ENCODE peak calls at places on chromosomes 11 and 22, in five cellular contexts. S is ovary, D is BJ, Q is cardiac fibroblast, P is neural progenitor cell. I is an unnamed sample.

GRCh38 chr11:111347723-111348115 is 31.4 kb downstream of the POU2AF1 start:
- DNase-seq in S (no peak), D (peak), Q (no peak), P (no peak), I (no peak)

GRCh38 chr11:111982019-111982464 is 43.2 kb upstream of the DLAT start:
- DNase-seq in S (peak), D (no peak), Q (peak), P (peak), I (peak)

GRCh38 chr22:23261900-23262450 is 81.7 kb downstream of the BCR start:
- DNase-seq in S (no peak), D (no peak), Q (no peak), P (no peak), I (no peak)

GRCh38 chr22:41976070-41976901 is 7.0 kb downstream of the SEPTIN3 start:
- DNase-seq in S (no peak), D (no peak), Q (no peak), P (peak), I (no peak)

GRCh38 chr11:47251751-47252150 is 3.1 kb upstream of the ACP2 start:
- DNase-seq in S (no peak), D (no peak), Q (no peak), P (no peak), I (no peak)

GRCh38 chr11:67583319-67584204 is at the start of gene GSTP1:
- DNase-seq in S (peak), D (peak), Q (peak), P (peak), I (peak)

GRCh38 chr22:36528336-36528735 is 630 bp downstream of the EIF3D start:
- DNase-seq in S (no peak), D (no peak), Q (no peak), P (no peak), I (no peak)

GRCh38 chr11:13288375-13289029 is 10.9 kb downstream of the BMAL1 start:
- DNase-seq in S (no peak), D (no peak), Q (no peak), P (no peak), I (no peak)

GRCh38 chr11:114057147-114057546 is 2.4 kb upstream of the ZBTB16 start:
- DNase-seq in S (no peak), D (no peak), Q (no peak), P (no peak), I (no peak)

GRCh38 chr22:42439021-42439420 is 6.8 kb upstream of the NFAM1 start:
- DNase-seq in S (no peak), D (no peak), Q (no peak), P (no peak), I (no peak)

GRCh38 chr11:134258577-134258976 is 5.2 kb downstream of the ACAD8 start:
- DNase-seq in S (no peak), D (no peak), Q (no peak), P (no peak), I (no peak)

GRCh38 chr22:42318967-42319366 is 48.5 kb upstream of the TCF20 start:
- DNase-seq in S (no peak), D (no peak), Q (no peak), P (no peak), I (no peak)

DNA sequence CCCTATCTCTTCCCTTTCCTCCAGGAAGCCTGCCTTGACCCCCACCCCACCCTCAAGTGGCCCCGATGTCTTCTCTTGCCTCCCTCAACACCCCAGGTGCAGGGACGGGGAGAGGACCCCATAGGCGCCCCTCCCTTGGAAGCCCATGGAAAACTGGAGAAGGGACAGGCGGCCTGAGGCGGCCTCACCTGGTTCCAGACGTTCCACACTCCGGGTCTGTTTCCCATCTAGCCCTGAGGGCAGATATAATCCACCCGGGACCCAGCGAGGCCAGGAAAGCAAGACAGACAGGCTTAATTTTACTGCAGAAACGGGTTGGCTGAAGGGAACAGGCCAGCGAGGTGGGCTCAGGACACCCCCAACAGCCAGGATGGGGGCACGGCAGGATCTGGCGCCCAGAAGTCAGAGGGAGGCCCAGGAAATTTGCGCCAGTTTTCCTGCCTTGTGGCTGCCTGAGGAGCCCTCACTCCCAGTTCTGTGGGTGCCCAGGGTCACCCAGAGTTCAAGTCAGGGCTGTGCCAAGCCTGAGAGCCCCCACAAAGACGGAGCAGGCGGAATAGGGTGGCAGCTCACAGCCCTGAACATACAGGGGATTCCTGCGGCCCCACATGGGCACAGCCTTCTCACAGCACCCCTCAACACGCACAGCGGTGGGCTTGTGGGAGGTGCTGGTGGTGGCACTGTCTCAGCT is 3.0 kb upstream of the SIGIRR start:
- DNase-seq in S (no peak), D (no peak), Q (no peak), P (no peak), I (no peak)
- H3K4me3 ChIP-seq in S (no peak), D (no peak), Q (no peak), P (peak), I (no peak)

DNA sequence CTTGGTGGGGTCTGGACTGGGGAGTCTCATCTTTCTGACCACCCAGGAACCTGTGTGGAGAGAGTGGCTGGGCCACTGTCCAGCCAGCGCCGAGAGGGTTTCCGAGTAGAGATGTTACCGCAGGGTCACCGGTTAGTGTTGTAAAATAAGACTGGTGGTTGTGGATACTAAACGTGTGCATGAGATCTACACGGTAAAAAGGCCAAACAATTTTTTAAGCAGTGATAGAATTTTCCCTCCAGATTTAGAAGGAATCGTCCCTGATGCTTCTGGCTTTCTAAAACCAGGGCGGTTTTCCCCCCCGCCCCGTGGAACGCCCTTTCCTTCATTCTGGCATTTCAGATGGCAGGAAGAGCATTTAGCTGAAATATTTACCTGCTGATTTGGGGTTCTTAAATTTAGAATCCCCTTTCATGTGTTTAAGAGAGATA is 72.6 kb upstream of the PPARA start:
- DNase-seq in S (no peak), D (no peak), Q (no peak), P (no peak), I (no peak)
- H3K4me3 ChIP-seq in S (peak), D (peak), Q (peak), P (no peak), I (peak)

DNA sequence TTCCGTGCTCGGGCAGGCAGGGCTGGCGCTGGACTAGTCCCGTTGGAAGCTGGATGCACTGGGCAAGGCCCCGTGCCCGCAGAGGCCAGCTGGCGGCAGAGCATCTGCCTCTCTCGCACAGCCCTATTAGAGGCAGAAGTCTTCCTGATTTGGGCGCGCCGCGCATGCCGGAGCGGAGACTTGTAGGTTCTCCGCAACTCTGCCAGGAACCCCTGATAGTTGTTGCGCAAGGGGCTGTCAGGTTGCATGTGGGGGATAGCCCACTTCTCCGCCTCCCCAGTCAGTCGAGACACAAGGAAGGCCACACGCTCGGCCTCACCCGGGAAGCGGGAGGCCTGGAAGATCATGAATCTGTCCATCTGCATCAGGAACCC is 1.2 kb downstream of the RTL6 start:
- DNase-seq in S (peak), D (no peak), Q (no peak), P (no peak), I (no peak)
- H3K4me3 ChIP-seq in S (peak), D (peak), Q (peak), P (peak), I (no peak)

DNA sequence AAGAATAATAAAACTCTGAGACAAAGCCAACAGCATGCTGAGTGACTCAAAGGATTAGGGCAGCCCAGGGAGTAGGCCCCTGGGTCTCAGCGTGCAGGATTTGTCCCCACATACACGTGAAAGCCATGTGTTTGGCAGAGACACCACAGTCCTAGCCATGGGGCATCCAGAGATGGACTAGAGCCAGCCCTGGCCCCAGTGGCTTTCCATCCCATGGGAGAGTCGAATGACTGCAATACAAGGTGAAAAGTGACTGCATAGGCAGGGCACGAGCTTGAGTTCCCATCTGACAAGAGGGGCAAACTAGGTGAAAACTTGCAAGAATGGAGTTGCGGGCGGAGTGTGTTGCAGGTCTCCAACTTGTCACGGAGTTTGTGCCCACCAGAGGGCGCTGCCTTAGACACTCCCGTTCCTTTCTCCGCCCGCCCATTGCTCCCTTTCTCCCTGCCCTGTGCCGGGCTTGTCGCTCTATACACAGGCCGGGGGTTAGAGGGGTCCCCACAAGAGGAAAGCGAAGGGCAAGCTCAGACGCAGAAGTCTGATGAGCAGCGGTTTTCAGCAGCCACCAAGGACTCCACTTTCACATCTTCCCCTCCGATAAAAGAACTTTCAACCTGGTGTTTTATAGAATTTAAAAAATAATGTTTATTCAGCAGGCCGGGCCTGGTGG is 24.2 kb downstream of the TSKU start:
- DNase-seq in S (peak), D (no peak), Q (peak), P (peak), I (no peak)
- H3K4me3 ChIP-seq in S (no peak), D (no peak), Q (no peak), P (no peak), I (no peak)

I was measured in kidney epithelial cell.